ENCODE peak calls at places on chromosome 4, in seven cellular contexts. One of them, this sample, is unnamed. For H3K36me3, the result is how much of the 10 kb centered on the place peaks cover.

GRCh38 chr4:12172198-12172970 is 743.7 kb upstream of the HS3ST1 start:
- DNase-seq in MG63: no peak
- DNase-seq in CD8-positive, alpha-beta T cell: no peak
- DNase-seq in PC-3: no peak
- DNase-seq in left ventricle myocardium inferior: no peak
- DNase-seq in upper lobe of right lung: no peak
- DNase-seq in suprapubic skin: no peak
- DNase-seq in this sample: no peak

GRCh38 chr4:185265942-185266341 is 56.5 kb downstream of the SNX25 start:
- DNase-seq in MG63: no peak
- DNase-seq in CD8-positive, alpha-beta T cell: no peak
- DNase-seq in PC-3: peak
- DNase-seq in left ventricle myocardium inferior: no peak
- DNase-seq in upper lobe of right lung: no peak
- DNase-seq in suprapubic skin: no peak
- DNase-seq in this sample: no peak

GRCh38 chr4:41339812-41340809 is 83.4 kb downstream of the UCHL1 start:
- DNase-seq in MG63: peak
- DNase-seq in CD8-positive, alpha-beta T cell: no peak
- DNase-seq in PC-3: peak
- DNase-seq in left ventricle myocardium inferior: no peak
- DNase-seq in upper lobe of right lung: no peak
- DNase-seq in suprapubic skin: no peak
- DNase-seq in this sample: peak

GRCh38 chr4:149790172-149790907 is 25.3 kb downstream of the IQCM start:
- DNase-seq in MG63: no peak
- DNase-seq in CD8-positive, alpha-beta T cell: no peak
- DNase-seq in PC-3: peak
- DNase-seq in left ventricle myocardium inferior: no peak
- DNase-seq in upper lobe of right lung: no peak
- DNase-seq in suprapubic skin: no peak
- DNase-seq in this sample: no peak

GRCh38 chr4:127506283-127506682 is 126.5 kb upstream of the INTU start:
- DNase-seq in MG63: no peak
- DNase-seq in CD8-positive, alpha-beta T cell: no peak
- DNase-seq in PC-3: no peak
- DNase-seq in left ventricle myocardium inferior: peak
- DNase-seq in upper lobe of right lung: no peak
- DNase-seq in suprapubic skin: no peak
- DNase-seq in this sample: no peak

GRCh38 chr4:3853388-3854035 is 87.3 kb downstream of the ADRA2C start:
- DNase-seq in MG63: no peak
- DNase-seq in CD8-positive, alpha-beta T cell: no peak
- DNase-seq in PC-3: no peak
- DNase-seq in left ventricle myocardium inferior: no peak
- DNase-seq in upper lobe of right lung: no peak
- DNase-seq in suprapubic skin: no peak
- DNase-seq in this sample: peak

GRCh38 chr4:66300336-66300934 is 630.1 kb upstream of the EPHA5 start:
- DNase-seq in MG63: no peak
- DNase-seq in CD8-positive, alpha-beta T cell: no peak
- DNase-seq in PC-3: peak
- DNase-seq in left ventricle myocardium inferior: no peak
- DNase-seq in upper lobe of right lung: no peak
- DNase-seq in suprapubic skin: no peak
- DNase-seq in this sample: no peak

GRCh38 chr4:41178372-41179085 is 35.8 kb downstream of the APBB2 start:
- DNase-seq in MG63: peak
- DNase-seq in CD8-positive, alpha-beta T cell: no peak
- DNase-seq in PC-3: peak
- DNase-seq in left ventricle myocardium inferior: no peak
- DNase-seq in upper lobe of right lung: no peak
- DNase-seq in suprapubic skin: no peak
- DNase-seq in this sample: no peak

GRCh38 chr4:19803406-19803805 is 448.3 kb upstream of the SLIT2 start:
- DNase-seq in MG63: no peak
- DNase-seq in CD8-positive, alpha-beta T cell: no peak
- DNase-seq in PC-3: peak
- DNase-seq in left ventricle myocardium inferior: no peak
- DNase-seq in upper lobe of right lung: no peak
- DNase-seq in suprapubic skin: no peak
- DNase-seq in this sample: no peak

GRCh38 chr4:127141857-127142256 is 490.9 kb upstream of the INTU start:
- DNase-seq in MG63: peak
- DNase-seq in CD8-positive, alpha-beta T cell: no peak
- DNase-seq in PC-3: peak
- DNase-seq in left ventricle myocardium inferior: no peak
- DNase-seq in upper lobe of right lung: no peak
- DNase-seq in suprapubic skin: no peak
- DNase-seq in this sample: no peak

GRCh38 chr4:122890142-122890769 is 32.1 kb downstream of the NUDT6 start:
- DNase-seq in MG63: no peak
- DNase-seq in CD8-positive, alpha-beta T cell: no peak
- DNase-seq in PC-3: peak
- DNase-seq in left ventricle myocardium inferior: no peak
- DNase-seq in upper lobe of right lung: no peak
- DNase-seq in suprapubic skin: no peak
- DNase-seq in this sample: no peak

GRCh38 chr4:142706381-142706780 is 139.7 kb downstream of the INPP4B start:
- DNase-seq in MG63: no peak
- DNase-seq in CD8-positive, alpha-beta T cell: no peak
- DNase-seq in PC-3: no peak
- DNase-seq in left ventricle myocardium inferior: no peak
- DNase-seq in upper lobe of right lung: no peak
- DNase-seq in suprapubic skin: no peak
- DNase-seq in this sample: no peak

GRCh38 chr4:103032575-103032974 is 13.1 kb upstream of the SLC9B1 start:
- DNase-seq in MG63: no peak
- DNase-seq in CD8-positive, alpha-beta T cell: no peak
- DNase-seq in PC-3: peak
- DNase-seq in left ventricle myocardium inferior: no peak
- DNase-seq in upper lobe of right lung: no peak
- DNase-seq in suprapubic skin: no peak
- DNase-seq in this sample: peak

GRCh38 chr4:119246177-119246576 is 33.7 kb downstream of the USP53 start:
- DNase-seq in MG63: no peak
- DNase-seq in CD8-positive, alpha-beta T cell: no peak
- DNase-seq in PC-3: no peak
- DNase-seq in left ventricle myocardium inferior: no peak
- DNase-seq in upper lobe of right lung: no peak
- DNase-seq in suprapubic skin: no peak
- DNase-seq in this sample: no peak

GRCh38 chr4:122796801-122797404 is 29.7 kb upstream of the FGF2 start:
- DNase-seq in MG63: peak
- DNase-seq in CD8-positive, alpha-beta T cell: no peak
- DNase-seq in PC-3: no peak
- DNase-seq in left ventricle myocardium inferior: no peak
- DNase-seq in upper lobe of right lung: no peak
- DNase-seq in suprapubic skin: no peak
- DNase-seq in this sample: peak

GRCh38 chr4:161992317-161992716 is 171.5 kb downstream of the FSTL5 start:
- DNase-seq in MG63: no peak
- DNase-seq in CD8-positive, alpha-beta T cell: no peak
- DNase-seq in PC-3: no peak
- DNase-seq in left ventricle myocardium inferior: no peak
- DNase-seq in upper lobe of right lung: no peak
- DNase-seq in suprapubic skin: no peak
- DNase-seq in this sample: no peak
- H3K4me3 ChIP-seq in MG63: no peak
- H3K4me3 ChIP-seq in CD8-positive, alpha-beta T cell: no peak
- H3K4me3 ChIP-seq in PC-3: no peak
- H3K4me3 ChIP-seq in left ventricle myocardium inferior: no peak
- H3K4me3 ChIP-seq in upper lobe of right lung: no peak
- H3K4me3 ChIP-seq in suprapubic skin: no peak
- H3K4me3 ChIP-seq in this sample: no peak

DNA sequence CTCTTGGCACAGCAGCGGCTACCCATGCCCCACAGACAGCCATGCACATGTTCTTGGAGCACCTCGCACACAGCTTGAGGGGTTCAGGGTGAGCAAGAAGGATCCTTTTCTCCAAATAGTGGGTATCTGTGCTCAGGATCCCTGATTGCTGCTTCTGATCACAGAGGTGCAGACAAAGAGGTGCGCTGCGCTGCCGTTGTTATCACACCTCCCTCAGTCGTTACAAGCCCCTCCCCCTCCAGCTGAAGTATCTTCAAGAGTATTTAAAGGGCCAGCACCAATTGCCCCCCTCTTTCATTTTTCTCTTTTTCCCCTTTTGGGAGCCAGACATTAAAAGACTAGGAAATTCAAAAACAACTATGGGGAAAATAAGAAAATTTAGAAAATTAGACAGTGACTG is 44.3 kb downstream of the NELFA start:
- DNase-seq in MG63: no peak
- DNase-seq in CD8-positive, alpha-beta T cell: no peak
- DNase-seq in PC-3: no peak
- DNase-seq in left ventricle myocardium inferior: no peak
- DNase-seq in upper lobe of right lung: no peak
- DNase-seq in suprapubic skin: no peak
- DNase-seq in this sample: no peak
- H3K36me3 ChIP-seq in MG63: under half
- H3K36me3 ChIP-seq in CD8-positive, alpha-beta T cell: under half
- H3K36me3 ChIP-seq in PC-3: under half
- H3K36me3 ChIP-seq in left ventricle myocardium inferior: half or more
- H3K36me3 ChIP-seq in upper lobe of right lung: under half
- H3K36me3 ChIP-seq in suprapubic skin: under half
- H3K36me3 ChIP-seq in this sample: under half

GRCh38 chr4:137640838-137641158 is 108.5 kb upstream of the PCDH18 start:
- DNase-seq in MG63: no peak
- DNase-seq in CD8-positive, alpha-beta T cell: no peak
- DNase-seq in PC-3: no peak
- DNase-seq in left ventricle myocardium inferior: no peak
- DNase-seq in upper lobe of right lung: no peak
- DNase-seq in suprapubic skin: no peak
- DNase-seq in this sample: no peak
- H3K4me3 ChIP-seq in MG63: no peak
- H3K4me3 ChIP-seq in CD8-positive, alpha-beta T cell: no peak
- H3K4me3 ChIP-seq in PC-3: no peak
- H3K4me3 ChIP-seq in left ventricle myocardium inferior: no peak
- H3K4me3 ChIP-seq in upper lobe of right lung: no peak
- H3K4me3 ChIP-seq in suprapubic skin: no peak
- H3K4me3 ChIP-seq in this sample: no peak

GRCh38 chr4:105106416-105106815 is 40.3 kb upstream of the TET2 start:
- DNase-seq in MG63: no peak
- DNase-seq in CD8-positive, alpha-beta T cell: no peak
- DNase-seq in PC-3: no peak
- DNase-seq in left ventricle myocardium inferior: no peak
- DNase-seq in upper lobe of right lung: no peak
- DNase-seq in suprapubic skin: no peak
- DNase-seq in this sample: no peak
- H3K36me3 ChIP-seq in MG63: under half
- H3K36me3 ChIP-seq in CD8-positive, alpha-beta T cell: under half
- H3K36me3 ChIP-seq in PC-3: under half
- H3K36me3 ChIP-seq in left ventricle myocardium inferior: under half
- H3K36me3 ChIP-seq in upper lobe of right lung: under half
- H3K36me3 ChIP-seq in suprapubic skin: under half
- H3K36me3 ChIP-seq in this sample: under half

GRCh38 chr4:73481356-73481755 is at the start of gene AFM:
- DNase-seq in MG63: no peak
- DNase-seq in CD8-positive, alpha-beta T cell: no peak
- DNase-seq in PC-3: no peak
- DNase-seq in left ventricle myocardium inferior: no peak
- DNase-seq in upper lobe of right lung: no peak
- DNase-seq in suprapubic skin: no peak
- DNase-seq in this sample: no peak
- H3K4me3 ChIP-seq in MG63: no peak
- H3K4me3 ChIP-seq in CD8-positive, alpha-beta T cell: no peak
- H3K4me3 ChIP-seq in PC-3: no peak
- H3K4me3 ChIP-seq in left ventricle myocardium inferior: no peak
- H3K4me3 ChIP-seq in upper lobe of right lung: no peak
- H3K4me3 ChIP-seq in suprapubic skin: no peak
- H3K4me3 ChIP-seq in this sample: no peak

GRCh38 chr4:128869801-128870509 is 60.5 kb downstream of the JADE1 start:
- DNase-seq in MG63: no peak
- DNase-seq in CD8-positive, alpha-beta T cell: no peak
- DNase-seq in PC-3: no peak
- DNase-seq in left ventricle myocardium inferior: no peak
- DNase-seq in upper lobe of right lung: no peak
- DNase-seq in suprapubic skin: no peak
- DNase-seq in this sample: no peak

GRCh38 chr4:128868758-128869157 is 59.3 kb downstream of the JADE1 start:
- DNase-seq in MG63: no peak
- DNase-seq in CD8-positive, alpha-beta T cell: no peak
- DNase-seq in PC-3: no peak
- DNase-seq in left ventricle myocardium inferior: no peak
- DNase-seq in upper lobe of right lung: no peak
- DNase-seq in suprapubic skin: no peak
- DNase-seq in this sample: no peak

GRCh38 chr4:128866691-128867090 is 57.2 kb downstream of the JADE1 start:
- DNase-seq in MG63: no peak
- DNase-seq in CD8-positive, alpha-beta T cell: no peak
- DNase-seq in PC-3: no peak
- DNase-seq in left ventricle myocardium inferior: no peak
- DNase-seq in upper lobe of right lung: no peak
- DNase-seq in suprapubic skin: no peak
- DNase-seq in this sample: no peak

GRCh38 chr4:128876194-128876593 is 66.7 kb downstream of the JADE1 start:
- DNase-seq in MG63: no peak
- DNase-seq in CD8-positive, alpha-beta T cell: no peak
- DNase-seq in PC-3: no peak
- DNase-seq in left ventricle myocardium inferior: no peak
- DNase-seq in upper lobe of right lung: no peak
- DNase-seq in suprapubic skin: no peak
- DNase-seq in this sample: no peak

DNA sequence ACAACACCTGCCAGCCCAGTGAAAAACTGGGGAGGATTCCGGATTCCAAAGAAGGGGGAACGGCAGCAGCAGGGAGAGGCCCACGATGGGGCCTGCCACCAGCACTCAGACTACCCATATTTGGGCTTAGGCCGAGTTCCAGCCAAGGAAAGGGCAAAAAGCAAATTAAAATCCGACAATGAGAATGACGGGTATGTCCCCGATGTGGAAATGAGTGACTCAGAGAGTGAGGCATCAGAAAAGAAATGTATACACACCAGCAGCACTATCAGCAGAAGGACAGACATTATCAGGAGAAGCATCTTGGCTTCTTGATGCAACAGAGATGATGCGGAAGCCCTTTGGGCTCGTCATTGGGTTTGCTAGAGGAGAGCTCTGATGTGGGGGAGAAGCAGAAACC is 62.4 kb downstream of the JADE1 start:
- DNase-seq in MG63: no peak
- DNase-seq in CD8-positive, alpha-beta T cell: no peak
- DNase-seq in PC-3: peak
- DNase-seq in left ventricle myocardium inferior: no peak
- DNase-seq in upper lobe of right lung: no peak
- DNase-seq in suprapubic skin: no peak
- DNase-seq in this sample: no peak
- H3K36me3 ChIP-seq in MG63: under half
- H3K36me3 ChIP-seq in CD8-positive, alpha-beta T cell: under half
- H3K36me3 ChIP-seq in PC-3: under half
- H3K36me3 ChIP-seq in left ventricle myocardium inferior: half or more
- H3K36me3 ChIP-seq in upper lobe of right lung: half or more
- H3K36me3 ChIP-seq in suprapubic skin: under half
- H3K36me3 ChIP-seq in this sample: under half

GRCh38 chr4:75561789-75562188 is 5.9 kb downstream of the ODAPH start:
- DNase-seq in MG63: no peak
- DNase-seq in CD8-positive, alpha-beta T cell: no peak
- DNase-seq in PC-3: peak
- DNase-seq in left ventricle myocardium inferior: no peak
- DNase-seq in upper lobe of right lung: no peak
- DNase-seq in suprapubic skin: no peak
- DNase-seq in this sample: peak
- H3K4me3 ChIP-seq in MG63: no peak
- H3K4me3 ChIP-seq in CD8-positive, alpha-beta T cell: no peak
- H3K4me3 ChIP-seq in PC-3: no peak
- H3K4me3 ChIP-seq in left ventricle myocardium inferior: no peak
- H3K4me3 ChIP-seq in upper lobe of right lung: no peak
- H3K4me3 ChIP-seq in suprapubic skin: no peak
- H3K4me3 ChIP-seq in this sample: no peak